ENCODE peak calls at places on chromosomes 3 and 15, in five cellular contexts. One of them, this sample, is unnamed.

GRCh38 chr15:96047255-96047931 is 283.1 kb upstream of the NR2F2 start:
- DNase-seq in stimulated activated CD8-positive, alpha-beta memory T cell treated with anti-CD3 and anti-CD28 coated beads, Interleukin-12 subunit alpha, Interleukin-12 subunit beta, amount 100 ng/mL, for 1 hour: no peak
- DNase-seq in WTC11: no peak
- DNase-seq in posterior cingulate gyrus: no peak
- DNase-seq in stimulated activated CD4-positive, alpha-beta T cell treated with anti-CD3 and anti-CD28 coated beads, Interleukin-4, amount 100 ng/mL, for 1 hour: no peak
- DNase-seq in this sample: no peak

GRCh38 chr3:147298511-147298982 is 107.8 kb downstream of the ZIC4 start:
- DNase-seq in stimulated activated CD8-positive, alpha-beta memory T cell treated with anti-CD3 and anti-CD28 coated beads, Interleukin-12 subunit alpha, Interleukin-12 subunit beta, amount 100 ng/mL, for 1 hour: no peak
- DNase-seq in WTC11: no peak
- DNase-seq in posterior cingulate gyrus: no peak
- DNase-seq in stimulated activated CD4-positive, alpha-beta T cell treated with anti-CD3 and anti-CD28 coated beads, Interleukin-4, amount 100 ng/mL, for 1 hour: no peak
- DNase-seq in this sample: no peak

GRCh38 chr3:171328419-171329082 is 131.7 kb downstream of the TNIK start:
- DNase-seq in stimulated activated CD8-positive, alpha-beta memory T cell treated with anti-CD3 and anti-CD28 coated beads, Interleukin-12 subunit alpha, Interleukin-12 subunit beta, amount 100 ng/mL, for 1 hour: peak
- DNase-seq in WTC11: peak
- DNase-seq in posterior cingulate gyrus: no peak
- DNase-seq in stimulated activated CD4-positive, alpha-beta T cell treated with anti-CD3 and anti-CD28 coated beads, Interleukin-4, amount 100 ng/mL, for 1 hour: peak
- DNase-seq in this sample: peak

GRCh38 chr3:146241523-146242240 is 9.2 kb downstream of the PLSCR4 start:
- DNase-seq in stimulated activated CD8-positive, alpha-beta memory T cell treated with anti-CD3 and anti-CD28 coated beads, Interleukin-12 subunit alpha, Interleukin-12 subunit beta, amount 100 ng/mL, for 1 hour: no peak
- DNase-seq in WTC11: no peak
- DNase-seq in posterior cingulate gyrus: no peak
- DNase-seq in stimulated activated CD4-positive, alpha-beta T cell treated with anti-CD3 and anti-CD28 coated beads, Interleukin-4, amount 100 ng/mL, for 1 hour: no peak
- DNase-seq in this sample: no peak

GRCh38 chr3:160154033-160154432 is 71.2 kb upstream of the C3orf80 start:
- DNase-seq in stimulated activated CD8-positive, alpha-beta memory T cell treated with anti-CD3 and anti-CD28 coated beads, Interleukin-12 subunit alpha, Interleukin-12 subunit beta, amount 100 ng/mL, for 1 hour: no peak
- DNase-seq in WTC11: no peak
- DNase-seq in posterior cingulate gyrus: no peak
- DNase-seq in stimulated activated CD4-positive, alpha-beta T cell treated with anti-CD3 and anti-CD28 coated beads, Interleukin-4, amount 100 ng/mL, for 1 hour: no peak
- DNase-seq in this sample: no peak

GRCh38 chr3:128112406-128112968 is 11.1 kb downstream of the RUVBL1 start:
- DNase-seq in stimulated activated CD8-positive, alpha-beta memory T cell treated with anti-CD3 and anti-CD28 coated beads, Interleukin-12 subunit alpha, Interleukin-12 subunit beta, amount 100 ng/mL, for 1 hour: no peak
- DNase-seq in WTC11: no peak
- DNase-seq in posterior cingulate gyrus: no peak
- DNase-seq in stimulated activated CD4-positive, alpha-beta T cell treated with anti-CD3 and anti-CD28 coated beads, Interleukin-4, amount 100 ng/mL, for 1 hour: peak
- DNase-seq in this sample: no peak

GRCh38 chr3:127831723-127832172 is 9.4 kb upstream of the MGLL start:
- DNase-seq in stimulated activated CD8-positive, alpha-beta memory T cell treated with anti-CD3 and anti-CD28 coated beads, Interleukin-12 subunit alpha, Interleukin-12 subunit beta, amount 100 ng/mL, for 1 hour: no peak
- DNase-seq in WTC11: peak
- DNase-seq in posterior cingulate gyrus: no peak
- DNase-seq in stimulated activated CD4-positive, alpha-beta T cell treated with anti-CD3 and anti-CD28 coated beads, Interleukin-4, amount 100 ng/mL, for 1 hour: peak
- DNase-seq in this sample: no peak

GRCh38 chr15:92655178-92655995 is at the start of gene FAM174B:
- DNase-seq in stimulated activated CD8-positive, alpha-beta memory T cell treated with anti-CD3 and anti-CD28 coated beads, Interleukin-12 subunit alpha, Interleukin-12 subunit beta, amount 100 ng/mL, for 1 hour: no peak
- DNase-seq in WTC11: peak
- DNase-seq in posterior cingulate gyrus: peak
- DNase-seq in stimulated activated CD4-positive, alpha-beta T cell treated with anti-CD3 and anti-CD28 coated beads, Interleukin-4, amount 100 ng/mL, for 1 hour: peak
- DNase-seq in this sample: no peak

GRCh38 chr3:69107841-69108240 is 14.6 kb downstream of the LMOD3 start:
- DNase-seq in stimulated activated CD8-positive, alpha-beta memory T cell treated with anti-CD3 and anti-CD28 coated beads, Interleukin-12 subunit alpha, Interleukin-12 subunit beta, amount 100 ng/mL, for 1 hour: no peak
- DNase-seq in WTC11: no peak
- DNase-seq in posterior cingulate gyrus: no peak
- DNase-seq in stimulated activated CD4-positive, alpha-beta T cell treated with anti-CD3 and anti-CD28 coated beads, Interleukin-4, amount 100 ng/mL, for 1 hour: no peak
- DNase-seq in this sample: no peak

GRCh38 chr3:23017800-23018199 is 185.3 kb upstream of the UBE2E2 start:
- DNase-seq in stimulated activated CD8-positive, alpha-beta memory T cell treated with anti-CD3 and anti-CD28 coated beads, Interleukin-12 subunit alpha, Interleukin-12 subunit beta, amount 100 ng/mL, for 1 hour: no peak
- DNase-seq in WTC11: no peak
- DNase-seq in posterior cingulate gyrus: no peak
- DNase-seq in stimulated activated CD4-positive, alpha-beta T cell treated with anti-CD3 and anti-CD28 coated beads, Interleukin-4, amount 100 ng/mL, for 1 hour: no peak
- DNase-seq in this sample: no peak

GRCh38 chr3:103992469-103992868 is 1374.2 kb upstream of the ALCAM start:
- DNase-seq in stimulated activated CD8-positive, alpha-beta memory T cell treated with anti-CD3 and anti-CD28 coated beads, Interleukin-12 subunit alpha, Interleukin-12 subunit beta, amount 100 ng/mL, for 1 hour: no peak
- DNase-seq in WTC11: peak
- DNase-seq in posterior cingulate gyrus: no peak
- DNase-seq in stimulated activated CD4-positive, alpha-beta T cell treated with anti-CD3 and anti-CD28 coated beads, Interleukin-4, amount 100 ng/mL, for 1 hour: no peak
- DNase-seq in this sample: no peak

This sample was measured in CMK.